ENCODE peak calls at places on chromosomes 5 and 9, in four cellular contexts. J is dorsolateral prefrontal cortex, X is osteocyte, D is nephron progenitor cell. U is an unnamed sample.

GRCh38 chr9:137610944-137611343 is 5.5 kb downstream of the ARRDC1 start:
- DNase-seq in X (no peak), J (no peak), D (no peak), U (no peak)

GRCh38 chr9:133114886-133115603 is 6.0 kb downstream of the RALGDS start:
- DNase-seq in X (no peak), J (no peak), D (no peak), U (no peak)

GRCh38 chr5:60463179-60463868 is 236.6 kb downstream of the DEPDC1B start:
- DNase-seq in D (no peak), J (no peak), X (no peak), U (peak; percentile 3)

GRCh38 chr5:176793736-176794135 is 16.6 kb upstream of the UNC5A start:
- DNase-seq in D (no peak), X (no peak), J (no peak), U (no peak)

GRCh38 chr5:37739817-37740261 is 100.0 kb downstream of the GDNF start:
- DNase-seq in J (no peak), D (no peak), X (no peak), U (peak; percentile 60)

GRCh38 chr9:126524353-126525077 is 89.2 kb upstream of the LMX1B start:
- DNase-seq in J (no peak), D (no peak), X (no peak), U (no peak)

GRCh38 chr5:171528036-171528435 is 108.6 kb downstream of the FGF18 start:
- DNase-seq in X (no peak), J (no peak), D (no peak), U (no peak)

GRCh38 chr9:111356567-111357244 is 26.7 kb upstream of the OR2K2 start:
- DNase-seq in D (peak; percentile 2), X (no peak), J (no peak), U (peak; percentile 85)

GRCh38 chr9:76188905-76189304 is 205.3 kb downstream of the RFK start:
- DNase-seq in D (no peak), J (no peak), X (no peak), U (no peak)

GRCh38 chr9:131402738-131403492 is 9.0 kb downstream of the PRRC2B start:
- DNase-seq in D (peak; percentile 21), X (no peak), J (peak; percentile 83), U (peak; percentile 96)

GRCh38 chr5:78102498-78102897 is 192.0 kb downstream of the AP3B1 start:
- DNase-seq in D (no peak), J (no peak), X (no peak), U (no peak)

GRCh38 chr5:178941361-178941760 is 363 bp downstream of the ZNF454 start:
- DNase-seq in D (no peak), X (no peak), J (no peak), U (no peak)

GRCh38 chr5:25006734-25007133 is 362.0 kb upstream of the CDH10 start:
- DNase-seq in D (no peak), J (no peak), X (no peak), U (peak; percentile 70)

GRCh38 chr5:98201006-98201620 is 572.4 kb upstream of the RGMB start:
- DNase-seq in X (no peak), D (no peak), J (no peak), U (no peak)

GRCh38 chr5:72107874-72108199 is 562 bp downstream of the MAP1B start:
- DNase-seq in X (no peak), D (peak; percentile 45), J (no peak), U (peak; percentile 40)

GRCh38 chr5:91417219-91417618 is 34.1 kb upstream of the ARRDC3 start:
- DNase-seq in D (no peak), J (no peak), X (no peak), U (no peak)

GRCh38 chr5:164439799-164440198 is 934.4 kb downstream of the MAT2B start:
- DNase-seq in D (no peak), X (no peak), J (no peak), U (no peak)

GRCh38 chr9:134775552-134775951 is 105.1 kb upstream of the FCN2 start:
- DNase-seq in D (no peak), X (no peak), J (no peak), U (no peak)

GRCh38 chr9:24614070-24614469 is 68.4 kb upstream of the IZUMO3 start:
- DNase-seq in D (no peak), X (no peak), J (no peak), U (peak; percentile 33)

GRCh38 chr5:147713550-147714295 is 68.8 kb downstream of the JAKMIP2 start:
- DNase-seq in J (no peak), X (no peak), D (no peak), U (no peak)

GRCh38 chr9:131337131-131337848 is 47.8 kb downstream of the PLPP7 start:
- DNase-seq in D (no peak), X (no peak), J (no peak), U (no peak)

GRCh38 chr9:109968702-109969450 is 188.9 kb downstream of the PALM2AKAP2 start:
- DNase-seq in J (no peak), D (peak; percentile 18), X (no peak), U (peak; percentile 26)

GRCh38 chr5:171668097-171668412 is 117.6 kb upstream of the SMIM23 start:
- DNase-seq in J (no peak), X (no peak), D (no peak), U (no peak)

GRCh38 chr9:137878146-137878941 is 762 bp downstream of the CACNA1B start:
- DNase-seq in J (peak; percentile 61), X (no peak), D (peak; percentile 95), U (no peak)

GRCh38 chr9:95316794-95317118 is 753 bp downstream of the FANCC start:
- DNase-seq in X (no peak), J (no peak), D (peak; percentile 76), U (peak; percentile 84)

GRCh38 chr5:133205204-133205603 is 153.4 kb downstream of the HSPA4 start:
- DNase-seq in J (no peak), X (no peak), D (no peak), U (no peak)

GRCh38 chr5:16378762-16379161 is 86.8 kb downstream of the ZNF622 start:
- DNase-seq in D (no peak), J (no peak), X (no peak), U (no peak)

GRCh38 chr9:35813434-35814105 is 1.3 kb downstream of the HINT2 start:
- DNase-seq in D (no peak), J (no peak), X (no peak), U (peak; percentile 56)

GRCh38 chr5:92552206-92553160 is 1028.5 kb downstream of the NR2F1-AS1 start:
- DNase-seq in X (no peak), D (no peak), J (no peak), U (peak; percentile 93)

GRCh38 chr9:34375901-34376595 is 650 bp downstream of the MYORG start:
- DNase-seq in D (peak; percentile 56), J (no peak), X (no peak), U (peak; percentile 61)
- TF ChIP-seq CTCF in D (no peak), J (no peak), X (peak; percentile 13), U (no peak)

DNA sequence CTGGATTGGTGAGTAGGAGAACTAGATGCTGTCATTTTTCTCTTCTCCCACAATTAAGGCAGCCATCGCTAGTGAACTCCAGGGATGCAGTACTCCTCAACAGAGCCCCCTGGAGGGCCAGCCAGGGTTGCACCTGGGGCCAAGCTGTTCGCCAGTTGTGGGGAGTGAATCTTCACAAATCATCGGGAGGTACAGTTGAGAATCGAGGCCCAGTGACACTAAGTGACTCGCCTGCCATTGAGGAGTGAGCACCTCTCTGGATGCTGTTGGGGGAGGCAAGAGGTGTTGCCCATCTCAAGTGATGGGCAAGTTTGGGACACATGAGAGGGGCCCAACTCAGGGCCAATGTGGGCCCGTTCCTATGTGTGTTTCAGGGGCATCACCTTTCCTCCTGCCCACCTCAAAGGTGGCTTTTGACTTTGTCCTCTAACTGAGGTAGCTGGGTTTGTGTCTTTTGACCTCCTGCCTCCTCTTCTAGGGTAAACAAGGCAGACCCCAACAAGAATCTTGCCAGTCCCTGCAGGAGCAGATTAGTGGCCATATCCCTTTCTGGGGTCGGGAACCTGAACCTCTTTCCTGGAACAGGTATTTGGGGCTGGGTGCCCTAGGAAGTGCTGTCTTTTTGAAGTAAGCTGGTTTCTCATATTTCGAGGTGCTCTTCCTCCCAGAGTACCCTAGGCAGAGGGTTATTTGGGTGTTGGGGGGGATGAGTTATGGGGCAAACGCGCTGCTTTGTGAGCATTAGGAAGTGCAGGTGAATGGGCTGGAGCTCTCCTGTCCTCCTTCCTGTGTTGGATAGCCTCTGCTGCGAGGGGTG is 181.2 kb downstream of the MACROH2A1 start:
- DNase-seq in J (no peak), D (peak; percentile 32), X (peak; percentile 76), U (no peak)
- TF ChIP-seq CTCF in J (no peak), D (peak; percentile 14), X (no peak), U (no peak)

DNA sequence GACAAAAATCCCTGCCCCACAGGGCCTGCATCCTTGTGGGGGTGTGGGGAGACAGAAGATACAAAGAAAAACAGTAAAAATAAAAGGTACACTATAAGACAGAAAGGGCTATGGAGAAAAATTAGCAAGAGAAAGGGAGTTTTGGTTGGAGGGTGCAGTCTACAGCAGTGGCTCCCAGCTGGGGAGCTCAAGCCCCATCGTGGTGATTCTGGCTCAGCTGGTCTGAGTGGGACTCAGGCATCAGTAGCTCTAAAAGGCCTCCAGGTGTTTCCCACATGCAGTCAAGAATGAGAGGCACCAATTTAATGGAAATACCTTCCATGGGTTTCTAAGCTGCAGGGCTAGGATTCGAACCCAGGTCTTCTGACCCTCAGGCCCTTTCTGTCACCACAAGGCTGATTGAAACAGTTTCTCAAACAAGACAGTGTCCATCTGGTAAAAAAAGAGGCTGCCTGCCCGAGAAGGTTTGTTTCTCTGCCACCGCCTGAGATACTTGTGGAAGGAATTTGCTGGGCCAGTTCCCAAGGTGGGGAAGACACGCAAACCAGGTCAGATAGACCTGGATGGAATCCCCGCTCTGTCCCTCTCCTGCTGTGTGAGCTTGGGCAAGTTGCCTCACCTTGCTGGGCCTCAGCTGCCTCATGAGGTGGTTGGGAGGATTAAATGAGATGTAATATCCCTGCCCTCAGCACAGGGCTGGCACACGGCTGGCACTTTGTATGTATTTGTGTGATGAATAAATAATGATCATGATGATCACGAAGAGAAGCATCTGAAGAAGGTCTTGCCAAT is 43.1 kb downstream of the COL27A1 start:
- DNase-seq in X (no peak), J (no peak), D (no peak), U (no peak)
- TF ChIP-seq CTCF in X (no peak), J (no peak), D (no peak), U (no peak)

DNA sequence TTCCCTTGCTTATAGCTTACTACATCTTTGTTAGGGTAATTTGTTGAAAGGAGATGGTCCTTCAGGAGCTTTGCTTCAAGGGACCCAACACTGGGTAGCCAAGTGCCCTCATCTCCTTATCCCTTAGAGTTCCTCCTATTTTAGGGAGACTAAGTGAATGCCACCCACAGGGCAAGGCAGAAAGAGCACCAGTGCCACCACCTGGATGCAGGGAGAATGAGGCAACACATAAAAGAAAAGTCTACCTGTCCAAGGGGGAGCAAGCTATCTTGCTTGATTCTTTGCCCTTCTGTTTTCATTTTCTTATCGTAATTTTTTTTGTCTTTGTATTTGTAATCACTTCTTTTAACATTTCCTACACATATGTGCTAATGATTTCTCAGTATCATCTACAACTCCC is 205.5 kb downstream of the NPR3 start:
- DNase-seq in X (no peak), J (no peak), D (peak; percentile 4), U (peak; percentile 66)
- TF ChIP-seq CTCF in X (peak; percentile 68), J (peak; percentile 30), D (peak; percentile 35), U (peak; percentile 64)

U was measured in MCF 10A.